ENCODE peak calls at places on chromosomes 6 and 20, in five cellular contexts. K is BJ, O is foreskin fibroblast, I is choroid plexus epithelial cell, Q is fibroblast of lung. R is an unnamed sample.

GRCh38 chr6:128532827-128533226 is 12.4 kb upstream of the PTPRK start:
- DNase-seq in K (no peak), O (peak), I (no peak), Q (peak), R (no peak)

GRCh38 chr20:34301587-34302311 is 1.4 kb downstream of the AHCY start:
- DNase-seq in K (no peak), O (no peak), I (no peak), Q (no peak), R (no peak)

GRCh38 chr6:143060806-143061596 is at the start of gene AIG1:
- DNase-seq in K (no peak), O (no peak), I (no peak), Q (no peak), R (no peak)

GRCh38 chr6:159943965-159944598 is 24.8 kb upstream of the IGF2R start:
- DNase-seq in K (no peak), O (no peak), I (no peak), Q (no peak), R (no peak)

GRCh38 chr6:21707527-21707926 is 114.0 kb downstream of the SOX4 start:
- DNase-seq in K (no peak), O (no peak), I (no peak), Q (no peak), R (no peak)

GRCh38 chr6:118724211-118724610 is 72.8 kb upstream of the CEP85L start:
- DNase-seq in K (no peak), O (no peak), I (peak), Q (peak), R (peak)

GRCh38 chr20:41048475-41049242 is 20.0 kb downstream of the TOP1 start:
- DNase-seq in K (no peak), O (no peak), I (no peak), Q (no peak), R (peak)

GRCh38 chr6:16503919-16504554 is 257.2 kb downstream of the ATXN1 start:
- DNase-seq in K (no peak), O (no peak), I (no peak), Q (no peak), R (no peak)

GRCh38 chr20:57795347-57795697 is 85.5 kb upstream of the PMEPA1 start:
- DNase-seq in K (no peak), O (no peak), I (peak), Q (peak), R (peak)

GRCh38 chr6:70396796-70397729 is 16.2 kb upstream of the FAM135A start:
- DNase-seq in K (no peak), O (no peak), I (peak), Q (peak), R (peak)

GRCh38 chr6:27209659-27210269 is 37.7 kb upstream of the PRSS16 start:
- DNase-seq in K (no peak), O (no peak), I (peak), Q (no peak), R (no peak)

GRCh38 chr6:126574301-126574700 is 234.4 kb downstream of the CENPW start:
- DNase-seq in K (no peak), O (no peak), I (no peak), Q (no peak), R (no peak)

GRCh38 chr6:166005846-166006592 is 161.6 kb downstream of the TBXT start:
- DNase-seq in K (no peak), O (peak), I (peak), Q (peak), R (peak)

GRCh38 chr20:49570828-49571552 is 3.1 kb upstream of the PTGIS start:
- DNase-seq in K (no peak), O (peak), I (peak), Q (no peak), R (peak)

GRCh38 chr6:16544006-16544405 is 217.3 kb downstream of the ATXN1 start:
- DNase-seq in K (peak), O (peak), I (peak), Q (peak), R (peak)

GRCh38 chr6:13156381-13156780 is 172.0 kb downstream of the TBC1D7 start:
- DNase-seq in K (no peak), O (no peak), I (no peak), Q (no peak), R (no peak)

GRCh38 chr6:159815410-159815809 is 15.3 kb downstream of the PNLDC1 start:
- DNase-seq in K (no peak), O (no peak), I (no peak), Q (no peak), R (no peak)

GRCh38 chr6:70844301-70844700 is 112.6 kb downstream of the B3GAT2 start:
- DNase-seq in K (no peak), O (no peak), I (no peak), Q (no peak), R (no peak)

GRCh38 chr20:44008806-44009678 is 94.4 kb downstream of the TOX2 start:
- DNase-seq in K (no peak), O (no peak), I (no peak), Q (no peak), R (no peak)

GRCh38 chr6:102641426-102641825 is 1247.9 kb downstream of the GRIK2 start:
- DNase-seq in K (no peak), O (no peak), I (no peak), Q (no peak), R (no peak)

GRCh38 chr20:51013577-51014330 is 9.2 kb downstream of the KCNG1 start:
- DNase-seq in K (no peak), O (no peak), I (peak), Q (no peak), R (no peak)

GRCh38 chr20:7710440-7710839 is 229.8 kb downstream of the HAO1 start:
- DNase-seq in K (no peak), O (no peak), I (no peak), Q (no peak), R (no peak)

GRCh38 chr6:168320661-168321060 is 1.1 kb upstream of the DACT2 start:
- DNase-seq in K (no peak), O (no peak), I (peak), Q (no peak), R (no peak)

GRCh38 chr6:143328885-143329284 is 121.6 kb downstream of the ADAT2 start:
- DNase-seq in K (no peak), O (peak), I (peak), Q (no peak), R (peak)

GRCh38 chr20:57501461-57502330 is 23.2 kb downstream of the CTCFL start:
- DNase-seq in K (peak), O (no peak), I (peak), Q (no peak), R (no peak)

GRCh38 chr20:44054849-44055248 is 132.1 kb downstream of the JPH2 start:
- DNase-seq in K (no peak), O (no peak), I (no peak), Q (no peak), R (no peak)

GRCh38 chr6:169566961-169567360 is 134.9 kb downstream of the WDR27 start:
- DNase-seq in K (no peak), O (no peak), I (no peak), Q (no peak), R (no peak)

GRCh38 chr20:3933126-3933684 is 44.0 kb downstream of the PANK2 start:
- DNase-seq in K (no peak), O (peak), I (no peak), Q (no peak), R (no peak)

GRCh38 chr6:32852844-32853540 is 512 bp downstream of the TAP1 start:
- DNase-seq in K (no peak), O (peak), I (peak), Q (peak), R (peak)

GRCh38 chr6:84077645-84078044 is 44.1 kb downstream of the MRAP2 start:
- DNase-seq in K (no peak), O (no peak), I (no peak), Q (no peak), R (no peak)

DNA sequence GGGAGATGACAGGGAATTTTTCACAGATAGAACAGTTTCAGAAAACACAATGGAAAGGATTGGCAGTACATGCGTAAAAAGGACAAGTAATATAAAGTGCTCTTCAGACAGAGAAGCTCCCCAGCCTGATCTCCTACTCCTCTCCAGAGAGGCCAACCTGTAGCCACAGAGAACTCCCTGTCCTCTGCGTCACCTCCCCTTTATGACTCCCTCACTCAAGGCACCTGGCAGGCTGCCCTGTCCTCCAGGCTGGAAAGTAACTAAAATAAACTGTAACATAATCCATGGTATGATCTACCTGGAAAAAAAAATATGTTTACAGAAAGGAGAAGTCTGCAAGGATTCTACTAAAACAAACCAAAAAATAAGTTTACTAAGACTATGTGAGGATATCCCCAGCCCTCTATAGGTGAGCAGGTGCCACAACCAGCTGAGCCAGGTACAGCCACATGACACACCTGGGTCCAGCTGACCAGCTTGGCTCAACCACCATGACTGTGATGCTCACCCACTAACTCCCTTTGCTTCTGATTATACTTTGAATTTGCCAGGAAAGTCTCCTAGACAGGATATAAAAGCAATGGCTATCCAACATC is 29.2 kb downstream of the MBOAT1 start:
- DNase-seq in K (no peak), O (peak), I (peak), Q (no peak), R (no peak)
- H3K4me3 ChIP-seq in K (no peak), O (no peak), I (no peak), Q (no peak), R (no peak)

GRCh38 chr6:144334150-144334708 is 49.1 kb downstream of the UTRN start:
- DNase-seq in K (no peak), O (no peak), I (no peak), Q (no peak), R (no peak)
- H3K4me3 ChIP-seq in K (no peak), O (no peak), I (no peak), Q (no peak), R (no peak)

DNA sequence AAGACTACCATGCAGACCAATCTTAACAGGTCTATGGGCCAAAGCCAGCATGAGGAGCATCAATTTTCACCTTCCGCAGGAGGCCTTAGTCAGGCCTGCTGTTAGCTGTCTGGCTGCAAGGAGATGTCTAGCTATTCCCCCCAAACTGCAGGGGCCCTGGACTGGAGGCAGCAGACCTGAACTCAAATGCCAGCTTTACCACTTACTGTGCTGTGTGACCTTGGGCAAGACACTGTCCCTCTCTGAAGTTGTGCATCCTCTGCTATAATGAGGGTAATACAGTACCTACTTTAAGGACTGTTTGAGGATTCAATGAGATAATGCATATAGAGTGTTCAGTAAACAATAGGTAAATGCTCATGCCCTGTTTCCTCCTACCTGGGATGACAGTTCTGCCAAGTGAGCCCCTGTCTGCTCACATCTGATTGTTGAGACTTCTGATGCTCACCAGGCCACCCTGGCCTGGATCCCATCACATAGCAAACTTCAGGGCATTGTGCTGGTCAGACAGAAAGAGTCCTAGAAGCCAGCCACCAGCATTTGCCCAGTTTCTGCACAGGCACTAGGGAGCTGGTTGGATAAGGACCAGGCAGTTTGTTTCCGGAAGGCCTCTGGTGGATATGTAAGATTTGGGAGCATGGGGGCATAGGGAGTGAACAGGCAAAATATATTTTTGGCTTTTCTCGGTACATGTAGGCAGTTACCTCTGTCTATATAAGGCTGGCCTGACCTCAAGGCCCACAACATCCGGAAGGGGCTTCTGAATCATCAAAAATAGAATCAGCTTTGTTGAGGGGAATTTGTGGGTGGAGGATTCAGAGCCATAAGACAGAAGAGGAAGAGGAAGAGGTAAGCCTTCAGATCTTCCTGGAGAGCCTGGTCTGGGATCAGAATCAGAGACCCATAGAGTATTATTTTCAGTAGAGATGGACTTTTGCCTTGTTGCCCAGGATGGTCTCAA is 2.3 kb upstream of the OCSTAMP start:
- DNase-seq in K (no peak), O (no peak), I (no peak), Q (no peak), R (no peak)
- H3K4me3 ChIP-seq in K (no peak), O (no peak), I (no peak), Q (no peak), R (no peak)

GRCh38 chr6:89037156-89037900 is 43.2 kb upstream of the PNRC1 start:
- DNase-seq in K (no peak), O (no peak), I (no peak), Q (no peak), R (no peak)

GRCh38 chr6:89028774-89029173 is 51.8 kb upstream of the PNRC1 start:
- DNase-seq in K (no peak), O (no peak), I (no peak), Q (no peak), R (no peak)

GRCh38 chr6:89035252-89036106 is 45.1 kb upstream of the PNRC1 start:
- DNase-seq in K (peak), O (peak), I (peak), Q (peak), R (peak)

GRCh38 chr6:89034586-89035251 is 45.8 kb upstream of the PNRC1 start:
- DNase-seq in K (no peak), O (peak), I (peak), Q (peak), R (peak)

GRCh38 chr6:89032599-89032998 is 48.0 kb upstream of the PNRC1 start:
- DNase-seq in K (no peak), O (no peak), I (no peak), Q (peak), R (peak)
- H3K4me3 ChIP-seq in K (no peak), O (no peak), I (no peak), Q (no peak), R (no peak)

GRCh38 chr6:45930419-45931059 is 85.1 kb downstream of the CLIC5 start:
- DNase-seq in K (no peak), O (peak), I (peak), Q (peak), R (peak)
- H3K4me3 ChIP-seq in K (no peak), O (no peak), I (no peak), Q (no peak), R (no peak)